ENCODE peak calls at places on chromosome 21, in ten cellular contexts. Z, C, V, M, F, I, Y, H, N and P are unnamed samples.

GRCh38 chr21:45575993-45576837 is 34.0 kb upstream of the SLC19A1 start:
- DNase-seq in N (no peak), F (no peak), V (no peak), M (no peak), I (no peak), C (no peak), Z (peak; percentile 6), Y (no peak), H (no peak), P (no peak)

GRCh38 chr21:32448803-32449594 is 36.5 kb downstream of the EVA1C start:
- DNase-seq in N (no peak), H (no peak), I (peak; percentile 35), V (no peak), F (no peak), Y (no peak), Z (no peak), C (no peak), M (no peak), P (no peak)

GRCh38 chr21:43354666-43355065 is 72.3 kb downstream of the SIK1 start:
- DNase-seq in Z (no peak), F (no peak), C (no peak), V (no peak), M (no peak), N (no peak), Y (no peak), I (no peak), H (no peak), P (no peak)

GRCh38 chr21:37368536-37369279 is 2.1 kb downstream of the DYRK1A start:
- DNase-seq in M (no peak), Y (peak; percentile 51), H (no peak), F (no peak), I (peak; percentile 67), C (no peak), N (no peak), V (no peak), Z (no peak), P (no peak)

GRCh38 chr21:37435120-37435519 is 68.5 kb downstream of the DYRK1A start:
- DNase-seq in C (peak; percentile 69), F (peak; percentile 40), V (peak; percentile 98), N (no peak), I (peak; percentile 51), Y (peak; percentile 96), M (peak; percentile 85), Z (peak; percentile 47), H (peak; percentile 64), P (peak; percentile 98)

GRCh38 chr21:41758550-41758949 is 8.3 kb downstream of the RIPK4 start:
- DNase-seq in F (no peak), V (no peak), C (no peak), M (no peak), N (no peak), I (no peak), Y (peak; percentile 94), H (no peak), Z (no peak), P (no peak)

GRCh38 chr21:36917487-36918158 is 48.8 kb downstream of the HLCS start:
- DNase-seq in C (peak; percentile 16), Z (peak; percentile 43), I (no peak), N (no peak), H (peak; percentile 8), Y (peak; percentile 54), V (peak; percentile 56), M (peak; percentile 1), F (peak; percentile 40), P (peak; percentile 77)

GRCh38 chr21:45363921-45364463 is 41.0 kb upstream of the COL18A1 start:
- DNase-seq in Y (peak; percentile 98), V (peak; percentile 73), Z (no peak), M (no peak), N (no peak), H (peak; percentile 41), I (peak; percentile 99), C (peak; percentile 34), F (peak; percentile 95), P (no peak)

GRCh38 chr21:42125571-42126544 is 54.7 kb downstream of the UMODL1 start:
- DNase-seq in H (no peak), N (no peak), Y (no peak), V (no peak), M (no peak), Z (peak; percentile 29), C (no peak), F (no peak), I (peak; percentile 20), P (peak; percentile 54)

GRCh38 chr21:41247561-41247968 is 69.0 kb upstream of the FAM3B start:
- DNase-seq in V (no peak), C (no peak), M (no peak), H (no peak), Z (no peak), Y (peak; percentile 43), N (no peak), F (no peak), I (no peak), P (no peak)

GRCh38 chr21:28148400-28149064 is 844.1 kb downstream of the LTN1 start:
- DNase-seq in H (no peak), V (peak; percentile 38), Z (no peak), F (no peak), M (peak; percentile 3), Y (no peak), N (no peak), C (no peak), I (no peak), P (no peak)

GRCh38 chr21:41802684-41803083 is 35.8 kb upstream of the RIPK4 start:
- DNase-seq in H (peak; percentile 37), C (peak; percentile 55), V (peak; percentile 81), N (no peak), M (no peak), I (no peak), Y (no peak), F (no peak), Z (no peak), P (no peak)